ENCODE peak calls at places on chromosomes 7 and 10, in six cellular contexts. A is neuronal stem cell, D is IMR-90, J is mesenchymal stem cell, M is H1, X is trophoblast cell. V is an unnamed sample.

GRCh38 chr10:17214486-17214885 is 13.0 kb upstream of the TRDMT1 start:
- DNase-seq in A (no peak), D (no peak), J (peak), M (no peak), X (no peak), V (no peak)

GRCh38 chr7:92729751-92730150 is 106.6 kb downstream of the CDK6 start:
- DNase-seq in A (no peak), D (no peak), J (no peak), M (no peak), X (no peak), V (no peak)

GRCh38 chr10:117074621-117075020 is 63.4 kb downstream of the VAX1 start:
- DNase-seq in A (no peak), D (no peak), J (no peak), M (no peak), X (peak), V (peak)

GRCh38 chr7:44056681-44057080 is 8.7 kb downstream of the PGAM2 start:
- DNase-seq in A (no peak), D (no peak), J (no peak), M (no peak), X (no peak), V (no peak)

GRCh38 chr7:40324889-40325288 is 190.1 kb downstream of the SUGCT start:
- DNase-seq in A (no peak), D (peak), J (no peak), M (no peak), X (no peak), V (no peak)

GRCh38 chr7:149071641-149072437 is 18.7 kb downstream of the ZNF786 start:
- DNase-seq in A (peak), D (peak), J (peak), M (peak), X (peak), V (peak)

GRCh38 chr10:97889461-97890265 is 40.0 kb downstream of the GOLGA7B start:
- DNase-seq in A (no peak), D (peak), J (peak), M (peak), X (peak), V (peak)

GRCh38 chr10:97018251-97019212 is 167.2 kb downstream of the SLIT1 start:
- DNase-seq in A (no peak), D (no peak), J (no peak), M (no peak), X (no peak), V (peak)

GRCh38 chr10:129417882-129418281 is 49.2 kb upstream of the MGMT start:
- DNase-seq in A (no peak), D (no peak), J (peak), M (no peak), X (no peak), V (no peak)

GRCh38 chr7:117690147-117690546 is 183.1 kb downstream of the CTTNBP2 start:
- DNase-seq in A (no peak), D (no peak), J (no peak), M (no peak), X (no peak), V (no peak)

GRCh38 chr10:43964486-43964885 is 315.8 kb upstream of the ZNF32 start:
- DNase-seq in A (no peak), D (no peak), J (peak), M (no peak), X (no peak), V (no peak)

GRCh38 chr10:110820321-110820814 is 51.4 kb upstream of the PDCD4 start:
- DNase-seq in A (no peak), D (no peak), J (no peak), M (no peak), X (no peak), V (no peak)

GRCh38 chr7:16627236-16627635 is 18.3 kb downstream of the ANKMY2 start:
- DNase-seq in A (no peak), D (peak), J (peak), M (no peak), X (no peak), V (no peak)

GRCh38 chr7:2609001-2609411 is 22.8 kb upstream of the TTYH3 start:
- DNase-seq in A (no peak), D (peak), J (peak), M (no peak), X (peak), V (peak)

GRCh38 chr10:80137031-80137712 is 4.6 kb downstream of the PLAC9 start:
- DNase-seq in A (no peak), D (peak), J (no peak), M (no peak), X (no peak), V (no peak)

GRCh38 chr10:62779487-62780248 is 24.9 kb upstream of the ADO start:
- DNase-seq in A (no peak), D (peak), J (peak), M (no peak), X (peak), V (no peak)

GRCh38 chr7:1931248-1931950 is 261.3 kb downstream of the ELFN1 start:
- DNase-seq in A (no peak), D (peak), J (peak), M (no peak), X (no peak), V (no peak)

GRCh38 chr7:137778511-137778910 is 68.3 kb downstream of the DGKI start:
- DNase-seq in A (no peak), D (no peak), J (no peak), M (no peak), X (no peak), V (no peak)

GRCh38 chr10:47296111-47296894 is 3.7 kb upstream of the GDF10 start:
- DNase-seq in A (no peak), D (no peak), J (no peak), M (no peak), X (no peak), V (no peak)

GRCh38 chr7:159093351-159093971 is 51.2 kb downstream of the VIPR2 start:
- DNase-seq in A (no peak), D (no peak), J (no peak), M (no peak), X (no peak), V (peak)

GRCh38 chr7:51060536-51060935 is 256.1 kb downstream of the COBL start:
- DNase-seq in A (no peak), D (no peak), J (no peak), M (no peak), X (peak), V (no peak)

GRCh38 chr7:44489955-44490350 is 505 bp downstream of the NUDCD3 start:
- DNase-seq in A (no peak), D (peak), J (no peak), M (no peak), X (no peak), V (no peak)

GRCh38 chr10:49010831-49011230 is 71.2 kb upstream of the LRRC18 start:
- DNase-seq in A (no peak), D (no peak), J (no peak), M (no peak), X (no peak), V (no peak)

GRCh38 chr10:86946215-86947170 is 10.9 kb downstream of the MMRN2 start:
- DNase-seq in A (no peak), D (no peak), J (no peak), M (no peak), X (no peak), V (peak)

GRCh38 chr7:21642422-21642821 is 99.6 kb downstream of the DNAH11 start:
- DNase-seq in A (peak), D (no peak), J (peak), M (no peak), X (peak), V (no peak)

GRCh38 chr7:48481235-48481634 is 310.0 kb downstream of the ABCA13 start:
- DNase-seq in A (no peak), D (no peak), J (no peak), M (no peak), X (no peak), V (no peak)

GRCh38 chr10:131651674-131652093 is 249.1 kb upstream of the PPP2R2D start:
- DNase-seq in A (no peak), D (no peak), J (no peak), M (no peak), X (no peak), V (peak)

GRCh38 chr7:132516042-132516840 is 60.0 kb downstream of the PLXNA4 start:
- DNase-seq in A (no peak), D (peak), J (peak), M (no peak), X (peak), V (no peak)

GRCh38 chr10:8360365-8360764 is 305.9 kb downstream of the GATA3 start:
- DNase-seq in A (no peak), D (no peak), J (no peak), M (no peak), X (no peak), V (no peak)

GRCh38 chr10:33422779-33423520 is 88.5 kb upstream of the NRP1 start:
- DNase-seq in A (no peak), D (no peak), J (no peak), M (no peak), X (no peak), V (no peak)

GRCh38 chr7:98110249-98111022 is 3.8 kb downstream of the LMTK2 start:
- DNase-seq in A (no peak), D (peak), J (no peak), M (no peak), X (no peak), V (no peak)
- H3K14ac ChIP-seq in A (no peak), D (no peak), J (no peak), M (no peak), X (no peak), V (no peak)

DNA sequence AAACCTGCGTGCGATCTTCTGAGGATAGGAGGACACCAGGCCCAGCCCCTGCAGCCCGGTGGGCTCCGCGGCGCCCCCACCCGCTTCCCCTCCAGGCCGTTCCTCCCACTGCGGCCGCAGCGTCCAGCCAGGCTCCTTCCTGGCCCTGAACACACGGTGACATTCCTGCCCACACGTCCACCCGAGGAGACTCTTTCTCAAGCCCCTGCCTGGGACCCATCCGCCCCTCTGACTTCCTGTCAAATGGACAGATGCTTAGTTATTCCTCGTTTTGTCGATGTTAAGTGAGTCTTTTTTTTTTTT is 32.4 kb upstream of the RNF32 start:
- DNase-seq in A (no peak), D (no peak), J (no peak), M (no peak), X (peak), V (no peak)
- H3K14ac ChIP-seq in A (no peak), D (no peak), J (no peak), M (no peak), X (no peak), V (no peak)

GRCh38 chr10:93672022-93672678 is 30.2 kb downstream of the FRA10AC1 start:
- DNase-seq in A (no peak), D (no peak), J (no peak), M (no peak), X (no peak), V (no peak)

GRCh38 chr10:93671042-93671441 is 31.4 kb downstream of the FRA10AC1 start:
- DNase-seq in A (no peak), D (no peak), J (peak), M (no peak), X (no peak), V (no peak)

GRCh38 chr10:93670372-93670771 is 32.0 kb downstream of the FRA10AC1 start:
- DNase-seq in A (no peak), D (no peak), J (no peak), M (no peak), X (no peak), V (no peak)

GRCh38 chr10:93672890-93673289 is 29.5 kb downstream of the FRA10AC1 start:
- DNase-seq in A (no peak), D (no peak), J (no peak), M (no peak), X (no peak), V (no peak)

DNA sequence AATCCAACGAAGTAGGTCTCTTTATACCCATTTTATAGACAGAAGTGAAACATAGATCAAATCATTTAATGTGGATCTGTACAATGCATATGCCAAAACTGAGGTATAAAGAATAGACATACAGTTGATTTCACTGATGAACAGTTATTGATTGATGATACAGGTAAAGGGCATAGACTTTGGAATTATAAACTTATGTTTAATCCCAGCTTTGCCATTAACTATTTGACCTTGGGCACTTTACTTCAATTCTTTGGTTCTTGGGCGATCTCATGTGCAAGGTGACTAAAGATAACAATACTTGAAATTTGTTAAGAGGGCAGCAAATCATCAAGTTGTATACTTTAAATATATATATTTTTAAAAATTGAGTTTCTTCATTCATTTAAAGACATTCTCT is 28.6 kb downstream of the FRA10AC1 start:
- DNase-seq in A (no peak), D (no peak), J (no peak), M (no peak), X (no peak), V (no peak)
- H3K14ac ChIP-seq in A (no peak), D (no peak), J (no peak), M (no peak), X (no peak), V (no peak)

GRCh38 chr7:105666324-105666723 is 85.0 kb upstream of the EFCAB10 start:
- DNase-seq in A (no peak), D (no peak), J (no peak), M (no peak), X (no peak), V (no peak)
- H3K14ac ChIP-seq in A (no peak), D (no peak), J (no peak), M (no peak), X (no peak), V (no peak)

DNA sequence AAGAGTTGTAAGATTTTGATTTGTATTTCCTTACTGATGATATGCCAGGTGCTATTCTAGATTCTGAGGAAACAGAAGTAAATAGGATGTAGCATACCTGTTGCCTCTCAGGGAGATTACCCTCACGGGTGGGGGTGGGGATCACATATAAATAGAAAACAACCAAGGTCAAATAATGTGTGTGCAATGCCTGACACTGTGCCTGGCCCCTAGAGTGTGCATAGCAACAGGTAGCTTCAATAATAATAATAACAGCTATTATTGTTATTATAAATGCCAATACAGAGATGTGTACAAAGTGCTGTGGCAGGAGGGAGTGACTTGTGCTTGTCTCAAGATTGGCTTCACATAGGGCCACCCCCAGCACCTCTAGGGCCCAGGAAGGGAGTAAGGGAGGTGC is 24.0 kb downstream of the CNNM1 start:
- DNase-seq in A (no peak), D (no peak), J (no peak), M (no peak), X (no peak), V (no peak)
- H3K14ac ChIP-seq in A (no peak), D (no peak), J (no peak), M (no peak), X (no peak), V (no peak)

GRCh38 chr10:119768455-119769094 is 42.7 kb downstream of the INPP5F start:
- DNase-seq in A (no peak), D (peak), J (no peak), M (no peak), X (no peak), V (no peak)
- H3K14ac ChIP-seq in A (no peak), D (no peak), J (no peak), M (no peak), X (no peak), V (no peak)

V was measured in H9.